ENCODE peak calls at places on chromosomes 13 and 19, in five cellular contexts. R, D, Z, O and Q are unnamed samples. For H3K4me1, the result is how much of the 10 kb centered on the place peaks cover.

GRCh38 chr13:84479656-84480055 is 597.4 kb upstream of the SLITRK1 start:
- DNase-seq in R (no peak), O (no peak), D (no peak), Z (no peak), Q (no peak)

GRCh38 chr13:53368948-53369347 is 340.3 kb downstream of the OLFM4 start:
- DNase-seq in D (no peak), O (no peak), Z (peak), R (no peak), Q (no peak)

GRCh38 chr13:29801737-29802305 is 48.6 kb downstream of the UBL3 start:
- DNase-seq in Z (peak), D (no peak), R (no peak), O (no peak), Q (no peak)

GRCh38 chr13:110582421-110582954 is 21.0 kb upstream of the RAB20 start:
- DNase-seq in O (no peak), R (no peak), D (no peak), Z (no peak), Q (no peak)

GRCh38 chr13:52169839-52170238 is 10.4 kb upstream of the NEK3 start:
- DNase-seq in D (no peak), O (no peak), R (no peak), Z (no peak), Q (no peak)

GRCh38 chr19:34096020-34096915 is 76.0 kb upstream of the LSM14A start:
- DNase-seq in D (no peak), O (peak), Z (peak), R (no peak), Q (no peak)

GRCh38 chr19:5801796-5802616 is 2.9 kb upstream of the NRTN start:
- DNase-seq in Z (peak), O (peak), D (peak), R (no peak), Q (no peak)

GRCh38 chr13:32265726-32266125 is 49.4 kb downstream of the ZAR1L start:
- DNase-seq in R (no peak), O (no peak), Z (no peak), D (no peak), Q (no peak)

GRCh38 chr19:33950141-33950805 is 153.6 kb downstream of the KCTD15 start:
- DNase-seq in R (no peak), D (no peak), Z (no peak), O (peak), Q (no peak)

GRCh38 chr13:99218969-99219368 is 18.3 kb downstream of the UBAC2 start:
- DNase-seq in Z (no peak), D (no peak), R (no peak), O (no peak), Q (no peak)

GRCh38 chr13:99352351-99353271 is 45.4 kb upstream of the GPR183 start:
- DNase-seq in D (no peak), R (no peak), Z (no peak), O (no peak), Q (no peak)

GRCh38 chr13:25324100-25324499 is 22.7 kb downstream of the NUP58 start:
- DNase-seq in R (no peak), Z (no peak), O (no peak), D (no peak), Q (no peak)

GRCh38 chr13:110509971-110510786 is 51.3 kb downstream of the RAB20 start:
- DNase-seq in O (no peak), R (no peak), Z (no peak), D (no peak), Q (no peak)

GRCh38 chr13:101838305-101838835 is 385.9 kb downstream of the ITGBL1 start:
- DNase-seq in D (no peak), Z (no peak), R (no peak), O (no peak), Q (no peak)

GRCh38 chr13:42048625-42049453 is at the start of gene DGKH:
- DNase-seq in D (peak), R (peak), O (peak), Z (peak), Q (peak)

GRCh38 chr19:9808855-9809646 is 9.8 kb downstream of the FBXL12 start:
- DNase-seq in R (no peak), O (no peak), Z (no peak), D (no peak), Q (no peak)

GRCh38 chr13:26497991-26498423 is 59.5 kb upstream of the WASF3 start:
- DNase-seq in R (no peak), O (no peak), D (no peak), Z (no peak), Q (no peak)

GRCh38 chr13:50080856-50081105 is 65.5 kb downstream of the KCNRG start:
- DNase-seq in O (no peak), R (no peak), D (no peak), Z (no peak), Q (no peak)

GRCh38 chr13:21481359-21481758 is 22.3 kb upstream of the ZDHHC20 start:
- DNase-seq in O (peak), D (no peak), R (no peak), Z (no peak), Q (no peak)

GRCh38 chr19:43820098-43820860 is 6.8 kb upstream of the ZNF283 start:
- DNase-seq in O (peak), R (no peak), Z (peak), D (peak), Q (no peak)

GRCh38 chr19:46872967-46873366 is 12.2 kb downstream of the ARHGAP35 start:
- DNase-seq in Z (no peak), R (no peak), O (no peak), D (no peak), Q (no peak)
- H3K27ac ChIP-seq in Z (peak), R (no peak), O (peak), D (no peak), Q (no peak)

GRCh38 chr19:32168111-32168510 is 177.3 kb upstream of the ZNF507 start:
- DNase-seq in O (no peak), R (no peak), Z (no peak), D (no peak), Q (no peak)

GRCh38 chr19:32165176-32165575 is 180.2 kb upstream of the ZNF507 start:
- DNase-seq in Z (no peak), D (no peak), R (no peak), O (no peak), Q (no peak)

GRCh38 chr19:32166238-32166637 is 179.2 kb upstream of the ZNF507 start:
- DNase-seq in Z (no peak), O (no peak), R (no peak), D (no peak), Q (no peak)

GRCh38 chr19:32164384-32164992 is 180.9 kb upstream of the ZNF507 start:
- DNase-seq in O (no peak), Z (no peak), R (no peak), D (no peak), Q (no peak)

GRCh38 chr19:32165750-32166149 is 179.7 kb upstream of the ZNF507 start:
- DNase-seq in D (no peak), Z (no peak), O (no peak), R (no peak), Q (no peak)
- H3K4me1 ChIP-seq in D (under half), Z (under half), O (under half), R (under half), Q (under half)

GRCh38 chr13:80307401-80307987 is 33.4 kb downstream of the SPRY2 start:
- DNase-seq in O (no peak), D (no peak), R (no peak), Z (no peak), Q (no peak)

GRCh38 chr13:80306573-80306972 is 34.4 kb downstream of the SPRY2 start:
- DNase-seq in R (no peak), O (peak), Z (no peak), D (no peak), Q (no peak)

GRCh38 chr13:80312967-80313366 is 28.0 kb downstream of the SPRY2 start:
- DNase-seq in R (no peak), Z (no peak), O (no peak), D (no peak), Q (no peak)

GRCh38 chr13:80312012-80312704 is 28.8 kb downstream of the SPRY2 start:
- DNase-seq in R (no peak), D (no peak), Z (no peak), O (no peak), Q (no peak)

DNA sequence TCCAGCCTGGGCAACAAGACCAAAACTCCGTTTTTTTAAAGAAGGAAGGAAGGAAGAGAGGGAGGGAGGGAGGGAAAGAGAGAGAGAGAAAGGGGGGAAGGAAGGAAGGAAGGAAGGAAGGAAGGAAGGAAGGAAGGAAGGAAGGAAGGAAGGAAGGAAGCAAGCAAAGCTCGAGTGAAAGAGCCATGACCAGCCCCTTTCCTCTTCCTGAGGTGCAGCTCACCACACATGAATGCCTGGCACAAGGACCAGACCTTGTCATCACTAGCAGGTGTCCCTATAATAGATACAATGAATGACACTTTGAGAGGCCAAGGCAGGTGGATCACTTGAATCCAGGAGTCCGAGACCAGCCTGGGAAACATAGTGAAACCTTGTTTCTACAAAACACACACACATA is 31.0 kb downstream of the SPRY2 start:
- DNase-seq in O (no peak), Z (no peak), D (no peak), R (no peak), Q (no peak)
- TF ChIP-seq POLR2AphosphoS5 in O (no peak), Z (no peak), D (no peak), R (no peak), Q (no peak)

GRCh38 chr19:18418034-18418724 is 1.0 kb upstream of the SSBP4 start:
- DNase-seq in Z (no peak), O (no peak), R (no peak), D (no peak), Q (peak)
- H3K27ac ChIP-seq in Z (no peak), O (peak), R (peak), D (peak), Q (peak)

GRCh38 chr19:35276706-35277281 is 5.5 kb upstream of the HAMP start:
- DNase-seq in O (no peak), D (no peak), Z (no peak), R (no peak), Q (no peak)
- H3K4me1 ChIP-seq in O (under half), D (under half), Z (under half), R (under half), Q (under half)

GRCh38 chr19:13102666-13103584 is at the start of gene LYL1:
- DNase-seq in D (peak), R (peak), O (peak), Z (peak), Q (no peak)
- TF ChIP-seq POLR2AphosphoS5 in D (peak), R (peak), O (peak), Z (no peak), Q (peak)

DNA sequence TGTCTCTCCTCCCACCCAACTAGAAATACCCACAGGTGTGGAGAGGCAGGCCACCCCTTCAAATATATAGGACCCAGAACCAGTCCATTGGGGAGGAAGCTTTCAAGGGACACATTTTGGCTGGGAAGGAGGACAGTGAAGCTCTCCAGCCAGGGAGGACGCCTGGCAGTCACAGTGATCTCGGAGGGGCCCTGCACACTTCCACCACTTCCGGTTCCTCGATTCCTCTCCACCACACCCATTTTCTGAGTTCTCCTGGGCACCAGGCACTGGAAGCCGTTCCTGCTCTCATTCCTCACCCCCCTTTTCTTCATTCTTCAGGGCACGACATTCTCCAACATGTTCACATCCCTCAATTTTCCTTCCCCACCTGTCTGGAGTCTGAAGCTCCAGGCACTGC is 30.4 kb upstream of the CEACAM21 start:
- DNase-seq in Z (no peak), D (peak), O (no peak), R (no peak), Q (no peak)
- H3K27ac ChIP-seq in Z (no peak), D (no peak), O (no peak), R (peak), Q (no peak)

GRCh38 chr19:39951065-39951650 is 16.7 kb upstream of the FCGBP start:
- DNase-seq in D (no peak), R (peak), Z (no peak), O (no peak), Q (no peak)

GRCh38 chr19:39953915-39954314 is 17.1 kb upstream of the PSMC4 start:
- DNase-seq in R (no peak), O (no peak), Z (no peak), D (no peak), Q (no peak)

GRCh38 chr19:39951686-39952085 is 17.3 kb upstream of the FCGBP start:
- DNase-seq in D (peak), R (peak), O (no peak), Z (no peak), Q (no peak)

GRCh38 chr19:39946532-39946931 is 12.1 kb upstream of the FCGBP start:
- DNase-seq in R (peak), Z (no peak), D (no peak), O (no peak), Q (no peak)

GRCh38 chr19:39949026-39949747 is 14.8 kb upstream of the FCGBP start:
- DNase-seq in D (peak), R (peak), O (no peak), Z (no peak), Q (no peak)
- H3K4me1 ChIP-seq in D (under half), R (under half), O (under half), Z (under half), Q (under half)

DNA sequence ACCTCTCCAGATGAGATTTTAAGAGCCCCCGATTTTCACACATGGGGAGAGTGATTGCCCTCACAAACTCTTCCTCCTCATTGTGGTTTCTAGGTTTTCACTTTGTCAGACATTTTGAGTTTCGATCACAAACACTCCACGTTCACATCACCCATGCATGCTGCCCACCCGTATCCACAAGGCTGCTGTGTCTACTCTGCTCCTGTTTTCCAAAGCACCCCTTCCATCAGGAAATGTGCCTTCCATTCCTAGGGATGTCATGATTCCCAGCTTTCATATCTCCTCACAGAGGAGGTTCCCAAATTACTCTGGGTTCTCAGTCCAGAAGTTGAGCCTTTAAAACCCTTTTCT is 45.8 kb upstream of the CEACAM21 start:
- DNase-seq in Z (no peak), R (no peak), O (no peak), D (no peak), Q (no peak)
- TF ChIP-seq POLR2AphosphoS5 in Z (no peak), R (no peak), O (no peak), D (no peak), Q (no peak)

GRCh38 chr19:35486268-35486708 is 4.0 kb downstream of the KRTDAP start:
- DNase-seq in D (no peak), Z (no peak), O (no peak), R (no peak), Q (no peak)
- H3K27ac ChIP-seq in D (no peak), Z (no peak), O (no peak), R (no peak), Q (no peak)